ENCODE peak calls at places on chromosome 18, in six cellular contexts. One of them, this sample, is unnamed.
A peak's percentile ranks its signal among the peaks of the same experiment; 100 is the strongest.

GRCh38 chr18:62848946-62849345 is 133.6 kb downstream of the PHLPP1 start:
- DNase-seq in NCI-H1092: no peak
- DNase-seq in AG09319: no peak
- DNase-seq in osteocyte: no peak
- DNase-seq in left ventricle myocardium inferior: no peak
- DNase-seq in NCI-H2081: no peak
- DNase-seq in this sample: no peak

GRCh38 chr18:47286776-47287410 is 35.4 kb upstream of the SKOR2 start:
- DNase-seq in NCI-H1092: no peak
- DNase-seq in AG09319: no peak
- DNase-seq in osteocyte: peak; percentile 72
- DNase-seq in left ventricle myocardium inferior: no peak
- DNase-seq in NCI-H2081: no peak
- DNase-seq in this sample: no peak

GRCh38 chr18:46067431-46068007 is 4.5 kb downstream of the PSTPIP2 start:
- DNase-seq in NCI-H1092: no peak
- DNase-seq in AG09319: no peak
- DNase-seq in osteocyte: no peak
- DNase-seq in left ventricle myocardium inferior: no peak
- DNase-seq in NCI-H2081: peak; percentile 37
- DNase-seq in this sample: no peak

GRCh38 chr18:45280486-45281263 is 334.6 kb upstream of the SLC14A2 start:
- DNase-seq in NCI-H1092: no peak
- DNase-seq in AG09319: no peak
- DNase-seq in osteocyte: no peak
- DNase-seq in left ventricle myocardium inferior: no peak
- DNase-seq in NCI-H2081: no peak
- DNase-seq in this sample: no peak

GRCh38 chr18:25827961-25828561 is 262.4 kb downstream of the SS18 start:
- DNase-seq in NCI-H1092: no peak
- DNase-seq in AG09319: no peak
- DNase-seq in osteocyte: no peak
- DNase-seq in left ventricle myocardium inferior: no peak
- DNase-seq in NCI-H2081: no peak
- DNase-seq in this sample: no peak

GRCh38 chr18:37698508-37699035 is 133.0 kb upstream of the CELF4 start:
- DNase-seq in NCI-H1092: no peak
- DNase-seq in AG09319: no peak
- DNase-seq in osteocyte: no peak
- DNase-seq in left ventricle myocardium inferior: no peak
- DNase-seq in NCI-H2081: no peak
- DNase-seq in this sample: no peak

GRCh38 chr18:73638709-73639108 is 508.9 kb downstream of the FBXO15 start:
- DNase-seq in NCI-H1092: no peak
- DNase-seq in AG09319: no peak
- DNase-seq in osteocyte: no peak
- DNase-seq in left ventricle myocardium inferior: no peak
- DNase-seq in NCI-H2081: no peak
- DNase-seq in this sample: peak; percentile 52

GRCh38 chr18:34928068-34928753 is 113.0 kb upstream of the MAPRE2 start:
- DNase-seq in NCI-H1092: no peak
- DNase-seq in AG09319: no peak
- DNase-seq in osteocyte: no peak
- DNase-seq in left ventricle myocardium inferior: no peak
- DNase-seq in NCI-H2081: no peak
- DNase-seq in this sample: no peak

GRCh38 chr18:45590060-45590537 is 25.2 kb upstream of the SLC14A2 start:
- DNase-seq in NCI-H1092: no peak
- DNase-seq in AG09319: no peak
- DNase-seq in osteocyte: no peak
- DNase-seq in left ventricle myocardium inferior: no peak
- DNase-seq in NCI-H2081: no peak
- DNase-seq in this sample: no peak

GRCh38 chr18:49149011-49149410 is 198.2 kb upstream of the SMAD7 start:
- DNase-seq in NCI-H1092: no peak
- DNase-seq in AG09319: no peak
- DNase-seq in osteocyte: no peak
- DNase-seq in left ventricle myocardium inferior: no peak
- DNase-seq in NCI-H2081: no peak
- DNase-seq in this sample: no peak

GRCh38 chr18:75783816-75784215 is 356.3 kb upstream of the SMIM21 start:
- DNase-seq in NCI-H1092: peak; percentile 28
- DNase-seq in AG09319: no peak
- DNase-seq in osteocyte: no peak
- DNase-seq in left ventricle myocardium inferior: no peak
- DNase-seq in NCI-H2081: no peak
- DNase-seq in this sample: no peak

GRCh38 chr18:31632356-31632755 is 40.7 kb downstream of the TTR start:
- DNase-seq in NCI-H1092: no peak
- DNase-seq in AG09319: no peak
- DNase-seq in osteocyte: no peak
- DNase-seq in left ventricle myocardium inferior: no peak
- DNase-seq in NCI-H2081: no peak
- DNase-seq in this sample: no peak

GRCh38 chr18:79577451-79578395 is 101.9 kb upstream of the CTDP1 start:
- DNase-seq in NCI-H1092: no peak
- DNase-seq in AG09319: no peak
- DNase-seq in osteocyte: no peak
- DNase-seq in left ventricle myocardium inferior: peak; percentile 64
- DNase-seq in NCI-H2081: no peak
- DNase-seq in this sample: no peak

GRCh38 chr18:34493099-34493544 is 217.0 kb upstream of the DTNA start:
- DNase-seq in NCI-H1092: peak; percentile 83
- DNase-seq in AG09319: no peak
- DNase-seq in osteocyte: peak; percentile 86
- DNase-seq in left ventricle myocardium inferior: peak; percentile 82
- DNase-seq in NCI-H2081: peak; percentile 93
- DNase-seq in this sample: peak; percentile 32

GRCh38 chr18:427005-427404 is 73.5 kb downstream of the COLEC12 start:
- DNase-seq in NCI-H1092: no peak
- DNase-seq in AG09319: peak; percentile 63
- DNase-seq in osteocyte: no peak
- DNase-seq in left ventricle myocardium inferior: no peak
- DNase-seq in NCI-H2081: no peak
- DNase-seq in this sample: no peak

GRCh38 chr18:78650926-78651325 is 328.7 kb upstream of the SALL3 start:
- DNase-seq in NCI-H1092: no peak
- DNase-seq in AG09319: no peak
- DNase-seq in osteocyte: no peak
- DNase-seq in left ventricle myocardium inferior: no peak
- DNase-seq in NCI-H2081: no peak
- DNase-seq in this sample: no peak

GRCh38 chr18:36688020-36688965 is 140.5 kb downstream of the TPGS2 start:
- DNase-seq in NCI-H1092: peak; percentile 41
- DNase-seq in AG09319: no peak
- DNase-seq in osteocyte: no peak
- DNase-seq in left ventricle myocardium inferior: no peak
- DNase-seq in NCI-H2081: peak; percentile 55
- DNase-seq in this sample: no peak

GRCh38 chr18:49666045-49666444 is 104.2 kb downstream of the LIPG start:
- DNase-seq in NCI-H1092: no peak
- DNase-seq in AG09319: no peak
- DNase-seq in osteocyte: no peak
- DNase-seq in left ventricle myocardium inferior: no peak
- DNase-seq in NCI-H2081: no peak
- DNase-seq in this sample: no peak

GRCh38 chr18:7784171-7784570 is 217.1 kb downstream of the PTPRM start:
- DNase-seq in NCI-H1092: no peak
- DNase-seq in AG09319: no peak
- DNase-seq in osteocyte: no peak
- DNase-seq in left ventricle myocardium inferior: no peak
- DNase-seq in NCI-H2081: no peak
- DNase-seq in this sample: no peak

GRCh38 chr18:7946724-7947377 is 379.7 kb downstream of the PTPRM start:
- DNase-seq in NCI-H1092: no peak
- DNase-seq in AG09319: no peak
- DNase-seq in osteocyte: no peak
- DNase-seq in left ventricle myocardium inferior: no peak
- DNase-seq in NCI-H2081: peak; percentile 67
- DNase-seq in this sample: no peak

GRCh38 chr18:79754022-79754761 is 43.5 kb upstream of the KCNG2 start:
- DNase-seq in NCI-H1092: no peak
- DNase-seq in AG09319: no peak
- DNase-seq in osteocyte: no peak
- DNase-seq in left ventricle myocardium inferior: no peak
- DNase-seq in NCI-H2081: no peak
- DNase-seq in this sample: no peak

GRCh38 chr18:48594725-48595124 is 55.9 kb downstream of the CTIF start:
- DNase-seq in NCI-H1092: no peak
- DNase-seq in AG09319: no peak
- DNase-seq in osteocyte: no peak
- DNase-seq in left ventricle myocardium inferior: peak; percentile 45
- DNase-seq in NCI-H2081: no peak
- DNase-seq in this sample: no peak

GRCh38 chr18:28512357-28512756 is 335.4 kb upstream of the CDH2 start:
- DNase-seq in NCI-H1092: no peak
- DNase-seq in AG09319: no peak
- DNase-seq in osteocyte: no peak
- DNase-seq in left ventricle myocardium inferior: no peak
- DNase-seq in NCI-H2081: no peak
- DNase-seq in this sample: no peak

GRCh38 chr18:45496746-45497145 is 118.5 kb upstream of the SLC14A2 start:
- DNase-seq in NCI-H1092: no peak
- DNase-seq in AG09319: no peak
- DNase-seq in osteocyte: no peak
- DNase-seq in left ventricle myocardium inferior: no peak
- DNase-seq in NCI-H2081: no peak
- DNase-seq in this sample: no peak

GRCh38 chr18:21404426-21404825 is 162.4 kb downstream of the GREB1L start:
- DNase-seq in NCI-H1092: no peak
- DNase-seq in AG09319: no peak
- DNase-seq in osteocyte: no peak
- DNase-seq in left ventricle myocardium inferior: no peak
- DNase-seq in NCI-H2081: no peak
- DNase-seq in this sample: no peak

GRCh38 chr18:44093253-44093652 is 587.4 kb upstream of the SETBP1 start:
- DNase-seq in NCI-H1092: no peak
- DNase-seq in AG09319: no peak
- DNase-seq in osteocyte: no peak
- DNase-seq in left ventricle myocardium inferior: no peak
- DNase-seq in NCI-H2081: no peak
- DNase-seq in this sample: no peak

GRCh38 chr18:24603151-24603550 is 142.7 kb downstream of the HRH4 start:
- DNase-seq in NCI-H1092: no peak
- DNase-seq in AG09319: no peak
- DNase-seq in osteocyte: no peak
- DNase-seq in left ventricle myocardium inferior: no peak
- DNase-seq in NCI-H2081: no peak
- DNase-seq in this sample: no peak

GRCh38 chr18:65235966-65236634 is 514.7 kb upstream of the CDH7 start:
- DNase-seq in NCI-H1092: peak; percentile 34
- DNase-seq in AG09319: no peak
- DNase-seq in osteocyte: no peak
- DNase-seq in left ventricle myocardium inferior: no peak
- DNase-seq in NCI-H2081: peak; percentile 67
- DNase-seq in this sample: no peak

GRCh38 chr18:72762505-72763122 is 105.2 kb downstream of the NETO1 start:
- DNase-seq in NCI-H1092: peak; percentile 70
- DNase-seq in AG09319: peak; percentile 31
- DNase-seq in osteocyte: no peak
- DNase-seq in left ventricle myocardium inferior: no peak
- DNase-seq in NCI-H2081: peak; percentile 78
- DNase-seq in this sample: peak; percentile 52

GRCh38 chr18:60044290-60045006 is 144.7 kb downstream of the PMAIP1 start:
- DNase-seq in NCI-H1092: no peak
- DNase-seq in AG09319: peak; percentile 24
- DNase-seq in osteocyte: no peak
- DNase-seq in left ventricle myocardium inferior: no peak
- DNase-seq in NCI-H2081: no peak
- DNase-seq in this sample: no peak

This sample was measured in D721Med.